ENCODE peak calls at places on chromosome 6, in ten cellular contexts. One of them, this sample, is unnamed. For H3K27me3, the result is how much of the 10 kb centered on the place peaks cover.

GRCh38 chr6:43434441-43434840 is 7.1 kb downstream of the ABCC10 start:
- ATAC-seq in left lung: no peak
- ATAC-seq in Panc1: no peak
- ATAC-seq in heart right ventricle: peak
- ATAC-seq in PC-3: no peak
- ATAC-seq in RWPE2: no peak
- ATAC-seq in aorta: no peak
- ATAC-seq in CD8-positive, alpha-beta T cell: no peak
- ATAC-seq in thoracic aorta: no peak
- ATAC-seq in CD4-positive, alpha-beta T cell: no peak
- ATAC-seq in this sample: no peak

GRCh38 chr6:47111685-47112084 is 69.6 kb upstream of the ADGRF1 start:
- ATAC-seq in left lung: no peak
- ATAC-seq in Panc1: no peak
- ATAC-seq in heart right ventricle: no peak
- ATAC-seq in PC-3: peak
- ATAC-seq in RWPE2: peak
- ATAC-seq in aorta: no peak
- ATAC-seq in CD8-positive, alpha-beta T cell: no peak
- ATAC-seq in thoracic aorta: no peak
- ATAC-seq in CD4-positive, alpha-beta T cell: no peak
- ATAC-seq in this sample: no peak

GRCh38 chr6:142927904-142928303 is 17.1 kb downstream of the HIVEP2 start:
- ATAC-seq in left lung: no peak
- ATAC-seq in Panc1: no peak
- ATAC-seq in heart right ventricle: no peak
- ATAC-seq in PC-3: no peak
- ATAC-seq in RWPE2: no peak
- ATAC-seq in aorta: no peak
- ATAC-seq in CD8-positive, alpha-beta T cell: peak
- ATAC-seq in thoracic aorta: no peak
- ATAC-seq in CD4-positive, alpha-beta T cell: peak
- ATAC-seq in this sample: no peak

GRCh38 chr6:40957616-40958492 is 81.2 kb downstream of the UNC5CL start:
- ATAC-seq in left lung: peak
- ATAC-seq in Panc1: no peak
- ATAC-seq in heart right ventricle: no peak
- ATAC-seq in PC-3: peak
- ATAC-seq in RWPE2: peak
- ATAC-seq in aorta: no peak
- ATAC-seq in CD8-positive, alpha-beta T cell: no peak
- ATAC-seq in thoracic aorta: no peak
- ATAC-seq in CD4-positive, alpha-beta T cell: no peak
- ATAC-seq in this sample: no peak

GRCh38 chr6:31972709-31973350 is 892 bp upstream of the DXO start:
- ATAC-seq in left lung: peak
- ATAC-seq in Panc1: no peak
- ATAC-seq in heart right ventricle: no peak
- ATAC-seq in PC-3: no peak
- ATAC-seq in RWPE2: no peak
- ATAC-seq in aorta: no peak
- ATAC-seq in CD8-positive, alpha-beta T cell: no peak
- ATAC-seq in thoracic aorta: no peak
- ATAC-seq in CD4-positive, alpha-beta T cell: no peak
- ATAC-seq in this sample: no peak

GRCh38 chr6:5937516-5937915 is 69.2 kb downstream of the NRN1 start:
- ATAC-seq in left lung: no peak
- ATAC-seq in Panc1: no peak
- ATAC-seq in heart right ventricle: no peak
- ATAC-seq in PC-3: no peak
- ATAC-seq in RWPE2: no peak
- ATAC-seq in aorta: no peak
- ATAC-seq in CD8-positive, alpha-beta T cell: no peak
- ATAC-seq in thoracic aorta: no peak
- ATAC-seq in CD4-positive, alpha-beta T cell: no peak
- ATAC-seq in this sample: no peak

GRCh38 chr6:149449831-149450678 is 34.8 kb downstream of the ZC3H12D start:
- ATAC-seq in left lung: no peak
- ATAC-seq in Panc1: no peak
- ATAC-seq in heart right ventricle: no peak
- ATAC-seq in PC-3: no peak
- ATAC-seq in RWPE2: no peak
- ATAC-seq in aorta: no peak
- ATAC-seq in CD8-positive, alpha-beta T cell: no peak
- ATAC-seq in thoracic aorta: no peak
- ATAC-seq in CD4-positive, alpha-beta T cell: peak
- ATAC-seq in this sample: no peak

GRCh38 chr6:107853226-107853625 is 29.1 kb upstream of the SCML4 start:
- ATAC-seq in left lung: no peak
- ATAC-seq in Panc1: no peak
- ATAC-seq in heart right ventricle: no peak
- ATAC-seq in PC-3: no peak
- ATAC-seq in RWPE2: no peak
- ATAC-seq in aorta: no peak
- ATAC-seq in CD8-positive, alpha-beta T cell: no peak
- ATAC-seq in thoracic aorta: no peak
- ATAC-seq in CD4-positive, alpha-beta T cell: no peak
- ATAC-seq in this sample: no peak

GRCh38 chr6:161230339-161230738 is 43.5 kb downstream of the AGPAT4 start:
- ATAC-seq in left lung: no peak
- ATAC-seq in Panc1: no peak
- ATAC-seq in heart right ventricle: no peak
- ATAC-seq in PC-3: no peak
- ATAC-seq in RWPE2: no peak
- ATAC-seq in aorta: no peak
- ATAC-seq in CD8-positive, alpha-beta T cell: no peak
- ATAC-seq in thoracic aorta: no peak
- ATAC-seq in CD4-positive, alpha-beta T cell: no peak
- ATAC-seq in this sample: no peak

GRCh38 chr6:7172605-7173185 is 64.9 kb downstream of the RREB1 start:
- ATAC-seq in left lung: no peak
- ATAC-seq in Panc1: peak
- ATAC-seq in heart right ventricle: peak
- ATAC-seq in PC-3: no peak
- ATAC-seq in RWPE2: peak
- ATAC-seq in aorta: peak
- ATAC-seq in CD8-positive, alpha-beta T cell: no peak
- ATAC-seq in thoracic aorta: no peak
- ATAC-seq in CD4-positive, alpha-beta T cell: no peak
- ATAC-seq in this sample: no peak

GRCh38 chr6:12422848-12423247 is 132.7 kb downstream of the EDN1 start:
- ATAC-seq in left lung: no peak
- ATAC-seq in Panc1: no peak
- ATAC-seq in heart right ventricle: no peak
- ATAC-seq in PC-3: no peak
- ATAC-seq in RWPE2: no peak
- ATAC-seq in aorta: peak
- ATAC-seq in CD8-positive, alpha-beta T cell: no peak
- ATAC-seq in thoracic aorta: no peak
- ATAC-seq in CD4-positive, alpha-beta T cell: no peak
- ATAC-seq in this sample: peak

GRCh38 chr6:165769401-165769800 is 106.4 kb upstream of the PDE10A start:
- ATAC-seq in left lung: no peak
- ATAC-seq in Panc1: no peak
- ATAC-seq in heart right ventricle: no peak
- ATAC-seq in PC-3: no peak
- ATAC-seq in RWPE2: no peak
- ATAC-seq in aorta: no peak
- ATAC-seq in CD8-positive, alpha-beta T cell: no peak
- ATAC-seq in thoracic aorta: no peak
- ATAC-seq in CD4-positive, alpha-beta T cell: no peak
- ATAC-seq in this sample: no peak

GRCh38 chr6:51720327-51720726 is 367.1 kb downstream of the PKHD1 start:
- ATAC-seq in left lung: no peak
- ATAC-seq in Panc1: no peak
- ATAC-seq in heart right ventricle: no peak
- ATAC-seq in PC-3: no peak
- ATAC-seq in RWPE2: no peak
- ATAC-seq in aorta: no peak
- ATAC-seq in CD8-positive, alpha-beta T cell: no peak
- ATAC-seq in thoracic aorta: no peak
- ATAC-seq in CD4-positive, alpha-beta T cell: no peak
- ATAC-seq in this sample: no peak

GRCh38 chr6:1417718-1418117 is 28.3 kb downstream of the FOXF2 start:
- ATAC-seq in left lung: no peak
- ATAC-seq in Panc1: no peak
- ATAC-seq in heart right ventricle: no peak
- ATAC-seq in PC-3: no peak
- ATAC-seq in RWPE2: no peak
- ATAC-seq in aorta: no peak
- ATAC-seq in CD8-positive, alpha-beta T cell: no peak
- ATAC-seq in thoracic aorta: no peak
- ATAC-seq in CD4-positive, alpha-beta T cell: no peak
- ATAC-seq in this sample: no peak
- H3K27me3 ChIP-seq in left lung: under half
- H3K27me3 ChIP-seq in Panc1: under half
- H3K27me3 ChIP-seq in heart right ventricle: under half
- H3K27me3 ChIP-seq in PC-3: under half
- H3K27me3 ChIP-seq in RWPE2: under half
- H3K27me3 ChIP-seq in aorta: under half
- H3K27me3 ChIP-seq in CD8-positive, alpha-beta T cell: under half
- H3K27me3 ChIP-seq in thoracic aorta: under half
- H3K27me3 ChIP-seq in CD4-positive, alpha-beta T cell: under half
- H3K27me3 ChIP-seq in this sample: under half

GRCh38 chr6:110404602-110405001 is 10.8 kb downstream of the DDO start:
- ATAC-seq in left lung: no peak
- ATAC-seq in Panc1: no peak
- ATAC-seq in heart right ventricle: no peak
- ATAC-seq in PC-3: no peak
- ATAC-seq in RWPE2: no peak
- ATAC-seq in aorta: no peak
- ATAC-seq in CD8-positive, alpha-beta T cell: no peak
- ATAC-seq in thoracic aorta: no peak
- ATAC-seq in CD4-positive, alpha-beta T cell: no peak
- ATAC-seq in this sample: no peak

GRCh38 chr6:110399219-110400071 is 15.9 kb downstream of the DDO start:
- ATAC-seq in left lung: peak
- ATAC-seq in Panc1: peak
- ATAC-seq in heart right ventricle: peak
- ATAC-seq in PC-3: no peak
- ATAC-seq in RWPE2: no peak
- ATAC-seq in aorta: peak
- ATAC-seq in CD8-positive, alpha-beta T cell: no peak
- ATAC-seq in thoracic aorta: peak
- ATAC-seq in CD4-positive, alpha-beta T cell: no peak
- ATAC-seq in this sample: peak

GRCh38 chr6:110398778-110399177 is 16.6 kb downstream of the DDO start:
- ATAC-seq in left lung: no peak
- ATAC-seq in Panc1: peak
- ATAC-seq in heart right ventricle: no peak
- ATAC-seq in PC-3: peak
- ATAC-seq in RWPE2: peak
- ATAC-seq in aorta: peak
- ATAC-seq in CD8-positive, alpha-beta T cell: no peak
- ATAC-seq in thoracic aorta: no peak
- ATAC-seq in CD4-positive, alpha-beta T cell: no peak
- ATAC-seq in this sample: no peak

GRCh38 chr6:110400208-110400607 is 15.2 kb downstream of the DDO start:
- ATAC-seq in left lung: no peak
- ATAC-seq in Panc1: peak
- ATAC-seq in heart right ventricle: peak
- ATAC-seq in PC-3: no peak
- ATAC-seq in RWPE2: no peak
- ATAC-seq in aorta: peak
- ATAC-seq in CD8-positive, alpha-beta T cell: no peak
- ATAC-seq in thoracic aorta: no peak
- ATAC-seq in CD4-positive, alpha-beta T cell: no peak
- ATAC-seq in this sample: no peak

DNA sequence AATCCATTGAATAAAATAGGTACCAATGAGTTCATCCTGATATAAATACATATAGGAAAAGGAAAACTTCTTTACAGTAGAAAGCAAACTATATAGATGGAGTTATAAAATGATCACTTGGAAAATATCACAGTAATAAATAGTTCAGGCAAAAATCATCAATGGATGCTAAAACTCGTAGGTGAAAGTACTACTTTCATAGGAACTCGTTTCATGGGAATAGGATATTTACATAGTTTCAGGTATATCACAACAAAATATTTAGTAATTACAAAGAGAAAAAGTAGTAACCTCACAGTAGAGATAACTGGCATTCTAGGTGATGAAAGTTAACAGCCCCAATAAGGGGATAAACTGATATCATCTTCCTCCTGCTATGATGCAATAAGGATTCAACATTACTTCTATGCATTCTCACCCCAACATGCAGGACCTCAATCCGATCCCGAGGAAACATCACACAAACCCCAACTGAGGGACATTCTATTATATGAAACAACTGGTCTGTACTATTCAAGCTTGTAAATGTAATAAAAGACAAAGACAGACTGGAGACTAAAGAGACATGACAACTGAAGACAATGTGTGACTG is 13.7 kb downstream of the DDO start:
- ATAC-seq in left lung: no peak
- ATAC-seq in Panc1: no peak
- ATAC-seq in heart right ventricle: no peak
- ATAC-seq in PC-3: no peak
- ATAC-seq in RWPE2: no peak
- ATAC-seq in aorta: no peak
- ATAC-seq in CD8-positive, alpha-beta T cell: no peak
- ATAC-seq in thoracic aorta: no peak
- ATAC-seq in CD4-positive, alpha-beta T cell: no peak
- ATAC-seq in this sample: no peak
- H3K27ac ChIP-seq in left lung: no peak
- H3K27ac ChIP-seq in Panc1: no peak
- H3K27ac ChIP-seq in heart right ventricle: no peak
- H3K27ac ChIP-seq in PC-3: no peak
- H3K27ac ChIP-seq in RWPE2: no peak
- H3K27ac ChIP-seq in aorta: no peak
- H3K27ac ChIP-seq in CD8-positive, alpha-beta T cell: no peak
- H3K27ac ChIP-seq in thoracic aorta: no peak
- H3K27ac ChIP-seq in CD4-positive, alpha-beta T cell: no peak
- H3K27ac ChIP-seq in this sample: no peak

GRCh38 chr6:27771240-27771639 is 141.0 kb downstream of the OR2B2 start:
- ATAC-seq in left lung: no peak
- ATAC-seq in Panc1: no peak
- ATAC-seq in heart right ventricle: no peak
- ATAC-seq in PC-3: no peak
- ATAC-seq in RWPE2: no peak
- ATAC-seq in aorta: no peak
- ATAC-seq in CD8-positive, alpha-beta T cell: no peak
- ATAC-seq in thoracic aorta: no peak
- ATAC-seq in CD4-positive, alpha-beta T cell: no peak
- ATAC-seq in this sample: no peak
- H3K27me3 ChIP-seq in left lung: under half
- H3K27me3 ChIP-seq in Panc1: under half
- H3K27me3 ChIP-seq in heart right ventricle: under half
- H3K27me3 ChIP-seq in PC-3: under half
- H3K27me3 ChIP-seq in RWPE2: under half
- H3K27me3 ChIP-seq in aorta: under half
- H3K27me3 ChIP-seq in CD8-positive, alpha-beta T cell: under half
- H3K27me3 ChIP-seq in thoracic aorta: under half
- H3K27me3 ChIP-seq in CD4-positive, alpha-beta T cell: under half
- H3K27me3 ChIP-seq in this sample: half or more

GRCh38 chr6:159324599-159324998 is 155.4 kb downstream of the FNDC1 start:
- ATAC-seq in left lung: no peak
- ATAC-seq in Panc1: no peak
- ATAC-seq in heart right ventricle: no peak
- ATAC-seq in PC-3: no peak
- ATAC-seq in RWPE2: no peak
- ATAC-seq in aorta: no peak
- ATAC-seq in CD8-positive, alpha-beta T cell: no peak
- ATAC-seq in thoracic aorta: no peak
- ATAC-seq in CD4-positive, alpha-beta T cell: no peak
- ATAC-seq in this sample: no peak

GRCh38 chr6:159328052-159328451 is 158.9 kb downstream of the FNDC1 start:
- ATAC-seq in left lung: no peak
- ATAC-seq in Panc1: no peak
- ATAC-seq in heart right ventricle: no peak
- ATAC-seq in PC-3: no peak
- ATAC-seq in RWPE2: no peak
- ATAC-seq in aorta: no peak
- ATAC-seq in CD8-positive, alpha-beta T cell: no peak
- ATAC-seq in thoracic aorta: no peak
- ATAC-seq in CD4-positive, alpha-beta T cell: no peak
- ATAC-seq in this sample: no peak
- H3K27ac ChIP-seq in left lung: no peak
- H3K27ac ChIP-seq in Panc1: no peak
- H3K27ac ChIP-seq in heart right ventricle: no peak
- H3K27ac ChIP-seq in PC-3: no peak
- H3K27ac ChIP-seq in RWPE2: no peak
- H3K27ac ChIP-seq in aorta: no peak
- H3K27ac ChIP-seq in CD8-positive, alpha-beta T cell: no peak
- H3K27ac ChIP-seq in thoracic aorta: no peak
- H3K27ac ChIP-seq in CD4-positive, alpha-beta T cell: no peak
- H3K27ac ChIP-seq in this sample: no peak

This sample was measured in gastroesophageal sphincter.